ENCODE peak calls at places on chromosomes 2 and 18, in six cellular contexts. One of them, this sample, is unnamed.

GRCh38 chr18:35345460-35345921 is 1.3 kb upstream of the ZNF24 start:
- DNase-seq in NCI-H524: no peak
- DNase-seq in H9: no peak
- DNase-seq in stimulated activated CD4-positive, alpha-beta T cell treated with anti-CD3 and anti-CD28 coated beads, Interleukin-4, amount 100 ng/mL, for 48 hours: no peak
- DNase-seq in activated naive CD8-positive, alpha-beta T cell treated with anti-CD3 and anti-CD28 coated beads, Interleukin-2, amount 50 U/mL, for 24 hours: no peak
- DNase-seq in tibial artery: no peak
- DNase-seq in this sample: no peak

GRCh38 chr2:158741631-158742030 is 53.5 kb upstream of the DAPL1 start:
- DNase-seq in NCI-H524: no peak
- DNase-seq in stimulated activated CD4-positive, alpha-beta T cell treated with anti-CD3 and anti-CD28 coated beads, Interleukin-4, amount 100 ng/mL, for 48 hours: no peak
- DNase-seq in tibial artery: no peak
- DNase-seq in activated naive CD8-positive, alpha-beta T cell treated with anti-CD3 and anti-CD28 coated beads, Interleukin-2, amount 50 U/mL, for 24 hours: no peak
- DNase-seq in H9: no peak
- DNase-seq in this sample: no peak

GRCh38 chr2:158317642-158318041 is 138.9 kb downstream of the CCDC148 start:
- DNase-seq in tibial artery: no peak
- DNase-seq in H9: no peak
- DNase-seq in NCI-H524: no peak
- DNase-seq in stimulated activated CD4-positive, alpha-beta T cell treated with anti-CD3 and anti-CD28 coated beads, Interleukin-4, amount 100 ng/mL, for 48 hours: no peak
- DNase-seq in activated naive CD8-positive, alpha-beta T cell treated with anti-CD3 and anti-CD28 coated beads, Interleukin-2, amount 50 U/mL, for 24 hours: no peak
- DNase-seq in this sample: no peak

GRCh38 chr2:120779781-120780283 is 44.2 kb downstream of the GLI2 start:
- DNase-seq in stimulated activated CD4-positive, alpha-beta T cell treated with anti-CD3 and anti-CD28 coated beads, Interleukin-4, amount 100 ng/mL, for 48 hours: no peak
- DNase-seq in H9: no peak
- DNase-seq in NCI-H524: peak; percentile 90
- DNase-seq in activated naive CD8-positive, alpha-beta T cell treated with anti-CD3 and anti-CD28 coated beads, Interleukin-2, amount 50 U/mL, for 24 hours: no peak
- DNase-seq in tibial artery: no peak
- DNase-seq in this sample: no peak

GRCh38 chr2:127611076-127611925 is 34.7 kb upstream of the GPR17 start:
- DNase-seq in activated naive CD8-positive, alpha-beta T cell treated with anti-CD3 and anti-CD28 coated beads, Interleukin-2, amount 50 U/mL, for 24 hours: no peak
- DNase-seq in stimulated activated CD4-positive, alpha-beta T cell treated with anti-CD3 and anti-CD28 coated beads, Interleukin-4, amount 100 ng/mL, for 48 hours: no peak
- DNase-seq in tibial artery: peak; percentile 52
- DNase-seq in NCI-H524: no peak
- DNase-seq in H9: peak; percentile 25
- DNase-seq in this sample: no peak

GRCh38 chr18:70337139-70337972 is 48.5 kb downstream of the SOCS6 start:
- DNase-seq in H9: peak; percentile 69
- DNase-seq in NCI-H524: no peak
- DNase-seq in stimulated activated CD4-positive, alpha-beta T cell treated with anti-CD3 and anti-CD28 coated beads, Interleukin-4, amount 100 ng/mL, for 48 hours: no peak
- DNase-seq in tibial artery: no peak
- DNase-seq in activated naive CD8-positive, alpha-beta T cell treated with anti-CD3 and anti-CD28 coated beads, Interleukin-2, amount 50 U/mL, for 24 hours: no peak
- DNase-seq in this sample: no peak

GRCh38 chr2:127911737-127912136 is 26.0 kb upstream of the AMMECR1L start:
- DNase-seq in tibial artery: no peak
- DNase-seq in activated naive CD8-positive, alpha-beta T cell treated with anti-CD3 and anti-CD28 coated beads, Interleukin-2, amount 50 U/mL, for 24 hours: no peak
- DNase-seq in stimulated activated CD4-positive, alpha-beta T cell treated with anti-CD3 and anti-CD28 coated beads, Interleukin-4, amount 100 ng/mL, for 48 hours: no peak
- DNase-seq in H9: no peak
- DNase-seq in NCI-H524: no peak
- DNase-seq in this sample: no peak

GRCh38 chr2:128389521-128389920 is 70.9 kb upstream of the HS6ST1 start:
- DNase-seq in activated naive CD8-positive, alpha-beta T cell treated with anti-CD3 and anti-CD28 coated beads, Interleukin-2, amount 50 U/mL, for 24 hours: no peak
- DNase-seq in tibial artery: peak; percentile 41
- DNase-seq in stimulated activated CD4-positive, alpha-beta T cell treated with anti-CD3 and anti-CD28 coated beads, Interleukin-4, amount 100 ng/mL, for 48 hours: no peak
- DNase-seq in NCI-H524: no peak
- DNase-seq in H9: peak; percentile 30
- DNase-seq in this sample: no peak

GRCh38 chr2:171626949-171627348 is 60.3 kb upstream of the DYNC1I2 start:
- DNase-seq in H9: no peak
- DNase-seq in tibial artery: no peak
- DNase-seq in activated naive CD8-positive, alpha-beta T cell treated with anti-CD3 and anti-CD28 coated beads, Interleukin-2, amount 50 U/mL, for 24 hours: no peak
- DNase-seq in stimulated activated CD4-positive, alpha-beta T cell treated with anti-CD3 and anti-CD28 coated beads, Interleukin-4, amount 100 ng/mL, for 48 hours: no peak
- DNase-seq in NCI-H524: no peak
- DNase-seq in this sample: no peak

GRCh38 chr18:22048221-22048620 is 121.2 kb upstream of the GATA6 start:
- DNase-seq in NCI-H524: no peak
- DNase-seq in tibial artery: no peak
- DNase-seq in activated naive CD8-positive, alpha-beta T cell treated with anti-CD3 and anti-CD28 coated beads, Interleukin-2, amount 50 U/mL, for 24 hours: no peak
- DNase-seq in H9: no peak
- DNase-seq in stimulated activated CD4-positive, alpha-beta T cell treated with anti-CD3 and anti-CD28 coated beads, Interleukin-4, amount 100 ng/mL, for 48 hours: no peak
- DNase-seq in this sample: no peak

GRCh38 chr2:180730976-180731375 is 249.4 kb upstream of the UBE2E3 start:
- DNase-seq in H9: no peak
- DNase-seq in stimulated activated CD4-positive, alpha-beta T cell treated with anti-CD3 and anti-CD28 coated beads, Interleukin-4, amount 100 ng/mL, for 48 hours: no peak
- DNase-seq in tibial artery: no peak
- DNase-seq in activated naive CD8-positive, alpha-beta T cell treated with anti-CD3 and anti-CD28 coated beads, Interleukin-2, amount 50 U/mL, for 24 hours: no peak
- DNase-seq in NCI-H524: no peak
- DNase-seq in this sample: no peak

GRCh38 chr2:146161256-146161882 is 1641.5 kb upstream of the ZEB2 start:
- DNase-seq in H9: no peak
- DNase-seq in stimulated activated CD4-positive, alpha-beta T cell treated with anti-CD3 and anti-CD28 coated beads, Interleukin-4, amount 100 ng/mL, for 48 hours: no peak
- DNase-seq in activated naive CD8-positive, alpha-beta T cell treated with anti-CD3 and anti-CD28 coated beads, Interleukin-2, amount 50 U/mL, for 24 hours: no peak
- DNase-seq in tibial artery: no peak
- DNase-seq in NCI-H524: no peak
- DNase-seq in this sample: no peak

GRCh38 chr2:221478106-221478863 is 93.8 kb downstream of the EPHA4 start:
- DNase-seq in stimulated activated CD4-positive, alpha-beta T cell treated with anti-CD3 and anti-CD28 coated beads, Interleukin-4, amount 100 ng/mL, for 48 hours: no peak
- DNase-seq in tibial artery: no peak
- DNase-seq in NCI-H524: no peak
- DNase-seq in H9: peak; percentile 47
- DNase-seq in activated naive CD8-positive, alpha-beta T cell treated with anti-CD3 and anti-CD28 coated beads, Interleukin-2, amount 50 U/mL, for 24 hours: no peak
- DNase-seq in this sample: peak; percentile 6

GRCh38 chr2:23077599-23077998 is 307.4 kb upstream of the KLHL29 start:
- DNase-seq in NCI-H524: no peak
- DNase-seq in stimulated activated CD4-positive, alpha-beta T cell treated with anti-CD3 and anti-CD28 coated beads, Interleukin-4, amount 100 ng/mL, for 48 hours: no peak
- DNase-seq in activated naive CD8-positive, alpha-beta T cell treated with anti-CD3 and anti-CD28 coated beads, Interleukin-2, amount 50 U/mL, for 24 hours: no peak
- DNase-seq in H9: no peak
- DNase-seq in tibial artery: no peak
- DNase-seq in this sample: no peak

GRCh38 chr2:61670591-61671503 is 132.7 kb upstream of the XPO1 start:
- DNase-seq in tibial artery: no peak
- DNase-seq in H9: no peak
- DNase-seq in activated naive CD8-positive, alpha-beta T cell treated with anti-CD3 and anti-CD28 coated beads, Interleukin-2, amount 50 U/mL, for 24 hours: peak; percentile 8
- DNase-seq in NCI-H524: no peak
- DNase-seq in stimulated activated CD4-positive, alpha-beta T cell treated with anti-CD3 and anti-CD28 coated beads, Interleukin-4, amount 100 ng/mL, for 48 hours: no peak
- DNase-seq in this sample: no peak

GRCh38 chr2:41933035-41933429 is 114.8 kb upstream of the PKDCC start:
- DNase-seq in H9: no peak
- DNase-seq in activated naive CD8-positive, alpha-beta T cell treated with anti-CD3 and anti-CD28 coated beads, Interleukin-2, amount 50 U/mL, for 24 hours: no peak
- DNase-seq in tibial artery: no peak
- DNase-seq in stimulated activated CD4-positive, alpha-beta T cell treated with anti-CD3 and anti-CD28 coated beads, Interleukin-4, amount 100 ng/mL, for 48 hours: no peak
- DNase-seq in NCI-H524: peak; percentile 85
- DNase-seq in this sample: no peak

GRCh38 chr18:47418746-47419145 is 167.3 kb upstream of the SKOR2 start:
- DNase-seq in activated naive CD8-positive, alpha-beta T cell treated with anti-CD3 and anti-CD28 coated beads, Interleukin-2, amount 50 U/mL, for 24 hours: no peak
- DNase-seq in NCI-H524: no peak
- DNase-seq in H9: no peak
- DNase-seq in tibial artery: no peak
- DNase-seq in stimulated activated CD4-positive, alpha-beta T cell treated with anti-CD3 and anti-CD28 coated beads, Interleukin-4, amount 100 ng/mL, for 48 hours: no peak
- DNase-seq in this sample: no peak

GRCh38 chr2:171553858-171554257 is 31.6 kb downstream of the CYBRD1 start:
- DNase-seq in tibial artery: no peak
- DNase-seq in H9: peak; percentile 38
- DNase-seq in activated naive CD8-positive, alpha-beta T cell treated with anti-CD3 and anti-CD28 coated beads, Interleukin-2, amount 50 U/mL, for 24 hours: no peak
- DNase-seq in stimulated activated CD4-positive, alpha-beta T cell treated with anti-CD3 and anti-CD28 coated beads, Interleukin-4, amount 100 ng/mL, for 48 hours: no peak
- DNase-seq in NCI-H524: peak; percentile 95
- DNase-seq in this sample: no peak

GRCh38 chr2:10229462-10230099 is 73.1 kb upstream of the HPCAL1 start:
- DNase-seq in activated naive CD8-positive, alpha-beta T cell treated with anti-CD3 and anti-CD28 coated beads, Interleukin-2, amount 50 U/mL, for 24 hours: no peak
- DNase-seq in stimulated activated CD4-positive, alpha-beta T cell treated with anti-CD3 and anti-CD28 coated beads, Interleukin-4, amount 100 ng/mL, for 48 hours: no peak
- DNase-seq in NCI-H524: no peak
- DNase-seq in tibial artery: peak; percentile 28
- DNase-seq in H9: no peak
- DNase-seq in this sample: no peak

GRCh38 chr2:197306691-197307030 is 3.9 kb downstream of the ANKRD44 start:
- DNase-seq in tibial artery: peak; percentile 88
- DNase-seq in activated naive CD8-positive, alpha-beta T cell treated with anti-CD3 and anti-CD28 coated beads, Interleukin-2, amount 50 U/mL, for 24 hours: no peak
- DNase-seq in NCI-H524: no peak
- DNase-seq in stimulated activated CD4-positive, alpha-beta T cell treated with anti-CD3 and anti-CD28 coated beads, Interleukin-4, amount 100 ng/mL, for 48 hours: no peak
- DNase-seq in H9: no peak
- DNase-seq in this sample: no peak

GRCh38 chr2:86577817-86578456 is 14.7 kb upstream of the CHMP3 start:
- DNase-seq in NCI-H524: no peak
- DNase-seq in tibial artery: no peak
- DNase-seq in H9: no peak
- DNase-seq in activated naive CD8-positive, alpha-beta T cell treated with anti-CD3 and anti-CD28 coated beads, Interleukin-2, amount 50 U/mL, for 24 hours: no peak
- DNase-seq in stimulated activated CD4-positive, alpha-beta T cell treated with anti-CD3 and anti-CD28 coated beads, Interleukin-4, amount 100 ng/mL, for 48 hours: no peak
- DNase-seq in this sample: no peak

GRCh38 chr18:23131693-23132319 is 3.5 kb upstream of the CABLES1 start:
- DNase-seq in NCI-H524: peak; percentile 77
- DNase-seq in stimulated activated CD4-positive, alpha-beta T cell treated with anti-CD3 and anti-CD28 coated beads, Interleukin-4, amount 100 ng/mL, for 48 hours: peak; percentile 35
- DNase-seq in H9: peak; percentile 48
- DNase-seq in tibial artery: no peak
- DNase-seq in activated naive CD8-positive, alpha-beta T cell treated with anti-CD3 and anti-CD28 coated beads, Interleukin-2, amount 50 U/mL, for 24 hours: peak; percentile 65
- DNase-seq in this sample: peak; percentile 73

GRCh38 chr2:37625156-37625555 is 46.3 kb downstream of the CDC42EP3 start:
- DNase-seq in activated naive CD8-positive, alpha-beta T cell treated with anti-CD3 and anti-CD28 coated beads, Interleukin-2, amount 50 U/mL, for 24 hours: no peak
- DNase-seq in stimulated activated CD4-positive, alpha-beta T cell treated with anti-CD3 and anti-CD28 coated beads, Interleukin-4, amount 100 ng/mL, for 48 hours: no peak
- DNase-seq in H9: no peak
- DNase-seq in tibial artery: no peak
- DNase-seq in NCI-H524: no peak
- DNase-seq in this sample: no peak

GRCh38 chr2:230443540-230443939 is 27.5 kb downstream of the SP100 start:
- DNase-seq in H9: no peak
- DNase-seq in tibial artery: no peak
- DNase-seq in stimulated activated CD4-positive, alpha-beta T cell treated with anti-CD3 and anti-CD28 coated beads, Interleukin-4, amount 100 ng/mL, for 48 hours: no peak
- DNase-seq in NCI-H524: no peak
- DNase-seq in activated naive CD8-positive, alpha-beta T cell treated with anti-CD3 and anti-CD28 coated beads, Interleukin-2, amount 50 U/mL, for 24 hours: no peak
- DNase-seq in this sample: no peak

GRCh38 chr2:133986076-133986837 is 267.6 kb upstream of the MGAT5 start:
- DNase-seq in NCI-H524: no peak
- DNase-seq in activated naive CD8-positive, alpha-beta T cell treated with anti-CD3 and anti-CD28 coated beads, Interleukin-2, amount 50 U/mL, for 24 hours: no peak
- DNase-seq in H9: no peak
- DNase-seq in tibial artery: no peak
- DNase-seq in stimulated activated CD4-positive, alpha-beta T cell treated with anti-CD3 and anti-CD28 coated beads, Interleukin-4, amount 100 ng/mL, for 48 hours: no peak
- DNase-seq in this sample: no peak

GRCh38 chr2:171908235-171908634 is 14.0 kb upstream of the HAT1 start:
- DNase-seq in activated naive CD8-positive, alpha-beta T cell treated with anti-CD3 and anti-CD28 coated beads, Interleukin-2, amount 50 U/mL, for 24 hours: no peak
- DNase-seq in H9: no peak
- DNase-seq in stimulated activated CD4-positive, alpha-beta T cell treated with anti-CD3 and anti-CD28 coated beads, Interleukin-4, amount 100 ng/mL, for 48 hours: no peak
- DNase-seq in NCI-H524: no peak
- DNase-seq in tibial artery: no peak
- DNase-seq in this sample: no peak

GRCh38 chr2:218547978-218548377 is 20.2 kb downstream of the USP37 start:
- DNase-seq in tibial artery: no peak
- DNase-seq in activated naive CD8-positive, alpha-beta T cell treated with anti-CD3 and anti-CD28 coated beads, Interleukin-2, amount 50 U/mL, for 24 hours: no peak
- DNase-seq in NCI-H524: no peak
- DNase-seq in stimulated activated CD4-positive, alpha-beta T cell treated with anti-CD3 and anti-CD28 coated beads, Interleukin-4, amount 100 ng/mL, for 48 hours: no peak
- DNase-seq in H9: no peak
- DNase-seq in this sample: no peak

GRCh38 chr2:232476045-232476444 is 11.6 kb downstream of the ECEL1 start:
- DNase-seq in NCI-H524: no peak
- DNase-seq in tibial artery: peak; percentile 28
- DNase-seq in activated naive CD8-positive, alpha-beta T cell treated with anti-CD3 and anti-CD28 coated beads, Interleukin-2, amount 50 U/mL, for 24 hours: no peak
- DNase-seq in stimulated activated CD4-positive, alpha-beta T cell treated with anti-CD3 and anti-CD28 coated beads, Interleukin-4, amount 100 ng/mL, for 48 hours: no peak
- DNase-seq in H9: no peak
- DNase-seq in this sample: no peak

GRCh38 chr2:239258248-239258647 is 142.6 kb downstream of the HDAC4 start:
- DNase-seq in stimulated activated CD4-positive, alpha-beta T cell treated with anti-CD3 and anti-CD28 coated beads, Interleukin-4, amount 100 ng/mL, for 48 hours: no peak
- DNase-seq in tibial artery: no peak
- DNase-seq in NCI-H524: no peak
- DNase-seq in H9: no peak
- DNase-seq in activated naive CD8-positive, alpha-beta T cell treated with anti-CD3 and anti-CD28 coated beads, Interleukin-2, amount 50 U/mL, for 24 hours: no peak
- DNase-seq in this sample: no peak

GRCh38 chr2:166068981-166069380 is 58.8 kb downstream of the SCN1A start:
- DNase-seq in tibial artery: no peak
- DNase-seq in stimulated activated CD4-positive, alpha-beta T cell treated with anti-CD3 and anti-CD28 coated beads, Interleukin-4, amount 100 ng/mL, for 48 hours: no peak
- DNase-seq in NCI-H524: no peak
- DNase-seq in activated naive CD8-positive, alpha-beta T cell treated with anti-CD3 and anti-CD28 coated beads, Interleukin-2, amount 50 U/mL, for 24 hours: no peak
- DNase-seq in H9: no peak
- DNase-seq in this sample: no peak

GRCh38 chr2:46146866-46147502 is 150.2 kb upstream of the EPAS1 start:
- DNase-seq in stimulated activated CD4-positive, alpha-beta T cell treated with anti-CD3 and anti-CD28 coated beads, Interleukin-4, amount 100 ng/mL, for 48 hours: no peak
- DNase-seq in activated naive CD8-positive, alpha-beta T cell treated with anti-CD3 and anti-CD28 coated beads, Interleukin-2, amount 50 U/mL, for 24 hours: no peak
- DNase-seq in NCI-H524: no peak
- DNase-seq in H9: no peak
- DNase-seq in tibial artery: no peak
- DNase-seq in this sample: no peak

GRCh38 chr2:217611626-217612127 is 391.1 kb downstream of the TNS1 start:
- DNase-seq in H9: no peak
- DNase-seq in tibial artery: no peak
- DNase-seq in NCI-H524: no peak
- DNase-seq in stimulated activated CD4-positive, alpha-beta T cell treated with anti-CD3 and anti-CD28 coated beads, Interleukin-4, amount 100 ng/mL, for 48 hours: no peak
- DNase-seq in activated naive CD8-positive, alpha-beta T cell treated with anti-CD3 and anti-CD28 coated beads, Interleukin-2, amount 50 U/mL, for 24 hours: no peak
- DNase-seq in this sample: no peak